ENCODE peak calls at places on chromosomes 5 and 9, in ten cellular contexts. One of them, this sample, is unnamed.

GRCh38 chr5:651296-652022 is 39.3 kb downstream of the CEP72 start:
- DNase-seq in thyroid gland: no peak
- DNase-seq in stimulated activated naive CD8-positive, alpha-beta T cell treated with anti-CD3 and anti-CD28 coated beads, Interleukin-15, Interleukin-2, amounts not matched to agents 100 U/mL and 50 U/mL, for 24 hours: no peak
- DNase-seq in central memory CD8-positive, alpha-beta T cell: no peak
- DNase-seq in upper lobe of right lung: no peak
- DNase-seq in ACHN: no peak
- DNase-seq in GM06990: no peak
- DNase-seq in mesenchymal stem cell: no peak
- DNase-seq in T-cell: no peak
- DNase-seq in ovary: no peak
- DNase-seq in this sample: no peak

GRCh38 chr9:89923961-89924504 is 319.2 kb downstream of the GADD45G start:
- DNase-seq in thyroid gland: no peak
- DNase-seq in stimulated activated naive CD8-positive, alpha-beta T cell treated with anti-CD3 and anti-CD28 coated beads, Interleukin-15, Interleukin-2, amounts not matched to agents 100 U/mL and 50 U/mL, for 24 hours: peak; percentile 77
- DNase-seq in central memory CD8-positive, alpha-beta T cell: no peak
- DNase-seq in upper lobe of right lung: no peak
- DNase-seq in ACHN: no peak
- DNase-seq in GM06990: no peak
- DNase-seq in mesenchymal stem cell: peak; percentile 34
- DNase-seq in T-cell: no peak
- DNase-seq in ovary: peak; percentile 46
- DNase-seq in this sample: no peak

GRCh38 chr5:147234825-147235635 is at the start of gene STK32A:
- DNase-seq in thyroid gland: peak; percentile 87
- DNase-seq in stimulated activated naive CD8-positive, alpha-beta T cell treated with anti-CD3 and anti-CD28 coated beads, Interleukin-15, Interleukin-2, amounts not matched to agents 100 U/mL and 50 U/mL, for 24 hours: no peak
- DNase-seq in central memory CD8-positive, alpha-beta T cell: no peak
- DNase-seq in upper lobe of right lung: peak; percentile 92
- DNase-seq in ACHN: peak; percentile 51
- DNase-seq in GM06990: no peak
- DNase-seq in mesenchymal stem cell: peak; percentile 19
- DNase-seq in T-cell: no peak
- DNase-seq in ovary: peak; percentile 78
- DNase-seq in this sample: peak; percentile 34

GRCh38 chr5:64690417-64691151 is at the start of gene SHISAL2B:
- DNase-seq in thyroid gland: no peak
- DNase-seq in stimulated activated naive CD8-positive, alpha-beta T cell treated with anti-CD3 and anti-CD28 coated beads, Interleukin-15, Interleukin-2, amounts not matched to agents 100 U/mL and 50 U/mL, for 24 hours: peak; percentile 5
- DNase-seq in central memory CD8-positive, alpha-beta T cell: no peak
- DNase-seq in upper lobe of right lung: no peak
- DNase-seq in ACHN: peak; percentile 56
- DNase-seq in GM06990: peak; percentile 13
- DNase-seq in mesenchymal stem cell: peak; percentile 30
- DNase-seq in T-cell: no peak
- DNase-seq in ovary: peak; percentile 33
- DNase-seq in this sample: no peak

GRCh38 chr5:122192883-122193496 is 63.6 kb downstream of the ZNF474 start:
- DNase-seq in thyroid gland: peak; percentile 8
- DNase-seq in stimulated activated naive CD8-positive, alpha-beta T cell treated with anti-CD3 and anti-CD28 coated beads, Interleukin-15, Interleukin-2, amounts not matched to agents 100 U/mL and 50 U/mL, for 24 hours: no peak
- DNase-seq in central memory CD8-positive, alpha-beta T cell: no peak
- DNase-seq in upper lobe of right lung: no peak
- DNase-seq in ACHN: peak; percentile 60
- DNase-seq in GM06990: peak; percentile 9
- DNase-seq in mesenchymal stem cell: peak; percentile 71
- DNase-seq in T-cell: no peak
- DNase-seq in ovary: no peak
- DNase-seq in this sample: peak; percentile 64

GRCh38 chr9:92746567-92747458 is 17.8 kb downstream of the BICD2 start:
- DNase-seq in thyroid gland: no peak
- DNase-seq in stimulated activated naive CD8-positive, alpha-beta T cell treated with anti-CD3 and anti-CD28 coated beads, Interleukin-15, Interleukin-2, amounts not matched to agents 100 U/mL and 50 U/mL, for 24 hours: no peak
- DNase-seq in central memory CD8-positive, alpha-beta T cell: no peak
- DNase-seq in upper lobe of right lung: no peak
- DNase-seq in ACHN: no peak
- DNase-seq in GM06990: no peak
- DNase-seq in mesenchymal stem cell: peak; percentile 73
- DNase-seq in T-cell: no peak
- DNase-seq in ovary: no peak
- DNase-seq in this sample: peak; percentile 37

GRCh38 chr9:34256104-34256503 is 73.0 kb downstream of the KIF24 start:
- DNase-seq in thyroid gland: no peak
- DNase-seq in stimulated activated naive CD8-positive, alpha-beta T cell treated with anti-CD3 and anti-CD28 coated beads, Interleukin-15, Interleukin-2, amounts not matched to agents 100 U/mL and 50 U/mL, for 24 hours: no peak
- DNase-seq in central memory CD8-positive, alpha-beta T cell: no peak
- DNase-seq in upper lobe of right lung: no peak
- DNase-seq in ACHN: peak; percentile 18
- DNase-seq in GM06990: no peak
- DNase-seq in mesenchymal stem cell: no peak
- DNase-seq in T-cell: no peak
- DNase-seq in ovary: no peak
- DNase-seq in this sample: no peak

GRCh38 chr9:134895103-134895502 is 14.5 kb downstream of the FCN2 start:
- DNase-seq in thyroid gland: no peak
- DNase-seq in stimulated activated naive CD8-positive, alpha-beta T cell treated with anti-CD3 and anti-CD28 coated beads, Interleukin-15, Interleukin-2, amounts not matched to agents 100 U/mL and 50 U/mL, for 24 hours: no peak
- DNase-seq in central memory CD8-positive, alpha-beta T cell: peak; percentile 5
- DNase-seq in upper lobe of right lung: peak; percentile 7
- DNase-seq in ACHN: no peak
- DNase-seq in GM06990: no peak
- DNase-seq in mesenchymal stem cell: no peak
- DNase-seq in T-cell: no peak
- DNase-seq in ovary: peak; percentile 19
- DNase-seq in this sample: peak; percentile 50

GRCh38 chr5:146647656-146648199 is 131.7 kb upstream of the GPR151 start:
- DNase-seq in thyroid gland: peak; percentile 80
- DNase-seq in stimulated activated naive CD8-positive, alpha-beta T cell treated with anti-CD3 and anti-CD28 coated beads, Interleukin-15, Interleukin-2, amounts not matched to agents 100 U/mL and 50 U/mL, for 24 hours: no peak
- DNase-seq in central memory CD8-positive, alpha-beta T cell: no peak
- DNase-seq in upper lobe of right lung: no peak
- DNase-seq in ACHN: no peak
- DNase-seq in GM06990: no peak
- DNase-seq in mesenchymal stem cell: no peak
- DNase-seq in T-cell: no peak
- DNase-seq in ovary: no peak
- DNase-seq in this sample: no peak